ENCODE peak calls at places on chromosome X, in six cellular contexts. One of them, this sample, is unnamed.

GRCh38 chrX:19931146-19931545 is 43.7 kb upstream of the SH3KBP1 start:
- DNase-seq in stimulated activated CD4-positive, alpha-beta T cell treated with anti-CD3 and anti-CD28 coated beads, Interleukin-4, amount 100 ng/mL, for 1 hour: no peak
- DNase-seq in fibroblast of the aortic adventitia: peak; percentile 47
- DNase-seq in aorta: no peak
- DNase-seq in ascending aorta: no peak
- DNase-seq in fibroblast of mammary gland: peak; percentile 31
- DNase-seq in this sample: no peak

GRCh38 chrX:135649561-135649960 is 63.9 kb upstream of the CT45A1 start:
- DNase-seq in stimulated activated CD4-positive, alpha-beta T cell treated with anti-CD3 and anti-CD28 coated beads, Interleukin-4, amount 100 ng/mL, for 1 hour: no peak
- DNase-seq in fibroblast of the aortic adventitia: no peak
- DNase-seq in aorta: no peak
- DNase-seq in ascending aorta: no peak
- DNase-seq in fibroblast of mammary gland: no peak
- DNase-seq in this sample: no peak

GRCh38 chrX:47370278-47370677 is at the start of gene ZNF157:
- DNase-seq in stimulated activated CD4-positive, alpha-beta T cell treated with anti-CD3 and anti-CD28 coated beads, Interleukin-4, amount 100 ng/mL, for 1 hour: no peak
- DNase-seq in fibroblast of the aortic adventitia: no peak
- DNase-seq in aorta: no peak
- DNase-seq in ascending aorta: no peak
- DNase-seq in fibroblast of mammary gland: no peak
- DNase-seq in this sample: no peak

GRCh38 chrX:105662248-105662647 is 160.1 kb upstream of the NRK start:
- DNase-seq in stimulated activated CD4-positive, alpha-beta T cell treated with anti-CD3 and anti-CD28 coated beads, Interleukin-4, amount 100 ng/mL, for 1 hour: no peak
- DNase-seq in fibroblast of the aortic adventitia: no peak
- DNase-seq in aorta: no peak
- DNase-seq in ascending aorta: no peak
- DNase-seq in fibroblast of mammary gland: peak; percentile 49
- DNase-seq in this sample: no peak

GRCh38 chrX:19017271-19017670 is 33.4 kb upstream of the PHKA2 start:
- DNase-seq in stimulated activated CD4-positive, alpha-beta T cell treated with anti-CD3 and anti-CD28 coated beads, Interleukin-4, amount 100 ng/mL, for 1 hour: no peak
- DNase-seq in fibroblast of the aortic adventitia: peak; percentile 15
- DNase-seq in aorta: no peak
- DNase-seq in ascending aorta: no peak
- DNase-seq in fibroblast of mammary gland: peak; percentile 33
- DNase-seq in this sample: no peak

GRCh38 chrX:9832811-9833210 is 46.6 kb downstream of the SHROOM2 start:
- DNase-seq in stimulated activated CD4-positive, alpha-beta T cell treated with anti-CD3 and anti-CD28 coated beads, Interleukin-4, amount 100 ng/mL, for 1 hour: no peak
- DNase-seq in fibroblast of the aortic adventitia: no peak
- DNase-seq in aorta: no peak
- DNase-seq in ascending aorta: no peak
- DNase-seq in fibroblast of mammary gland: no peak
- DNase-seq in this sample: no peak

GRCh38 chrX:11580789-11581188 is 84.9 kb downstream of the ARHGAP6 start:
- DNase-seq in stimulated activated CD4-positive, alpha-beta T cell treated with anti-CD3 and anti-CD28 coated beads, Interleukin-4, amount 100 ng/mL, for 1 hour: no peak
- DNase-seq in fibroblast of the aortic adventitia: no peak
- DNase-seq in aorta: no peak
- DNase-seq in ascending aorta: no peak
- DNase-seq in fibroblast of mammary gland: no peak
- DNase-seq in this sample: no peak

GRCh38 chrX:110219920-110220319 is 98.0 kb downstream of the AMMECR1 start:
- DNase-seq in stimulated activated CD4-positive, alpha-beta T cell treated with anti-CD3 and anti-CD28 coated beads, Interleukin-4, amount 100 ng/mL, for 1 hour: no peak
- DNase-seq in fibroblast of the aortic adventitia: peak; percentile 53
- DNase-seq in aorta: no peak
- DNase-seq in ascending aorta: no peak
- DNase-seq in fibroblast of mammary gland: peak; percentile 77
- DNase-seq in this sample: no peak

GRCh38 chrX:151703487-151703886 is 8.2 kb downstream of the PRRG3 start:
- DNase-seq in stimulated activated CD4-positive, alpha-beta T cell treated with anti-CD3 and anti-CD28 coated beads, Interleukin-4, amount 100 ng/mL, for 1 hour: no peak
- DNase-seq in fibroblast of the aortic adventitia: peak; percentile 52
- DNase-seq in aorta: peak; percentile 78
- DNase-seq in ascending aorta: no peak
- DNase-seq in fibroblast of mammary gland: peak; percentile 53
- DNase-seq in this sample: no peak

GRCh38 chrX:109839694-109840358 is 106.8 kb upstream of the ACSL4 start:
- DNase-seq in stimulated activated CD4-positive, alpha-beta T cell treated with anti-CD3 and anti-CD28 coated beads, Interleukin-4, amount 100 ng/mL, for 1 hour: no peak
- DNase-seq in fibroblast of the aortic adventitia: peak; percentile 26
- DNase-seq in aorta: no peak
- DNase-seq in ascending aorta: peak; percentile 66
- DNase-seq in fibroblast of mammary gland: peak; percentile 63
- DNase-seq in this sample: no peak

GRCh38 chrX:45196701-45197100 is 4.0 kb downstream of the DIPK2B start:
- DNase-seq in stimulated activated CD4-positive, alpha-beta T cell treated with anti-CD3 and anti-CD28 coated beads, Interleukin-4, amount 100 ng/mL, for 1 hour: no peak
- DNase-seq in fibroblast of the aortic adventitia: no peak
- DNase-seq in aorta: no peak
- DNase-seq in ascending aorta: no peak
- DNase-seq in fibroblast of mammary gland: peak; percentile 74
- DNase-seq in this sample: no peak

GRCh38 chrX:47093248-47093647 is 15.0 kb downstream of the RGN start:
- DNase-seq in stimulated activated CD4-positive, alpha-beta T cell treated with anti-CD3 and anti-CD28 coated beads, Interleukin-4, amount 100 ng/mL, for 1 hour: no peak
- DNase-seq in fibroblast of the aortic adventitia: peak; percentile 61
- DNase-seq in aorta: no peak
- DNase-seq in ascending aorta: no peak
- DNase-seq in fibroblast of mammary gland: peak; percentile 45
- DNase-seq in this sample: no peak

This sample was measured in stimulated activated naive CD8-positive, alpha-beta T cell treated with anti-CD3 and anti-CD28 coated beads, Interleukin-15, amount 100 ng/mL, for 72 hours.